ENCODE peak calls at places on chromosomes 4 and X, in four cellular contexts. F, I, Y and O are unnamed samples.

GRCh38 chr4:27100713-27101112 is 240.1 kb downstream of the STIM2 start:
- DNase-seq in F (no peak), Y (no peak), I (no peak), O (no peak)

GRCh38 chr4:74005528-74005927 is 7.1 kb upstream of the CXCL5 start:
- DNase-seq in I (no peak), Y (no peak), F (no peak), O (no peak)

GRCh38 chrX:131778269-131779218 is 234.7 kb downstream of the OR13H1 start:
- DNase-seq in F (no peak), I (no peak), Y (peak; percentile 79), O (no peak)

GRCh38 chr4:15488658-15489470 is 19.2 kb downstream of the CC2D2A start:
- DNase-seq in F (peak; percentile 98), I (no peak), Y (no peak), O (no peak)

GRCh38 chr4:113080050-113080449 is 30.6 kb downstream of the ANK2 start:
- DNase-seq in F (no peak), I (no peak), Y (no peak), O (peak; percentile 28)

GRCh38 chr4:6996481-6996880 is 46.7 kb upstream of the TADA2B start:
- DNase-seq in I (no peak), Y (no peak), F (no peak), O (no peak)

GRCh38 chrX:41863343-41864203 is 59.8 kb downstream of the CASK start:
- DNase-seq in Y (no peak), F (no peak), I (no peak), O (no peak)

GRCh38 chr4:147006229-147006628 is 60.6 kb upstream of the TTC29 start:
- DNase-seq in Y (no peak), I (no peak), F (no peak), O (no peak)

GRCh38 chr4:101791189-101791572 is 651 bp downstream of the BANK1 start:
- DNase-seq in I (no peak), F (no peak), Y (no peak), O (no peak)

GRCh38 chr4:53479731-53480525 is 102.5 kb downstream of the FIP1L1 start:
- DNase-seq in F (no peak), Y (no peak), I (no peak), O (no peak)

GRCh38 chr4:52891743-52892142 is 29.6 kb downstream of the RASL11B start:
- DNase-seq in I (no peak), Y (no peak), F (no peak), O (no peak)

GRCh38 chrX:119503484-119503861 is 35.2 kb downstream of the SLC25A5 start:
- DNase-seq in Y (peak; percentile 59), F (peak; percentile 73), I (peak; percentile 61), O (no peak)

GRCh38 chr4:38949416-38950051 is 81.9 kb downstream of the FAM114A1 start:
- DNase-seq in I (no peak), F (peak; percentile 32), Y (no peak), O (no peak)
- H3K4me3 ChIP-seq in I (no peak overlapping the region), F (no peak overlapping the region), Y (no peak overlapping the region), O (no peak overlapping the region)

GRCh38 chr4:48343531-48343930 is 2.2 kb downstream of the SLAIN2 start:
- DNase-seq in F (peak; percentile 27), I (no peak), Y (no peak), O (no peak)

GRCh38 chr4:48341776-48342558 is 638 bp downstream of the SLAIN2 start:
- DNase-seq in I (peak; percentile 82), Y (peak; percentile 82), F (peak; percentile 22), O (no peak)

GRCh38 chr4:48342559-48342878 is 1.2 kb downstream of the SLAIN2 start:
- DNase-seq in Y (no peak), I (no peak), F (peak; percentile 13), O (no peak)

GRCh38 chr4:48340905-48341775 is at the start of gene SLAIN2:
- DNase-seq in I (peak; percentile 100), F (peak; percentile 98), Y (peak; percentile 99), O (peak; percentile 90)

GRCh38 chr4:48343035-48343434 is 1.7 kb downstream of the SLAIN2 start:
- DNase-seq in F (peak; percentile 20), Y (no peak), I (no peak), O (no peak)
- H3K4me3 ChIP-seq in F (peak overlapping the region; percentile 99), Y (peak overlapping the region; percentile 93), I (no peak overlapping the region), O (peak overlapping the region; percentile 72)

DNA sequence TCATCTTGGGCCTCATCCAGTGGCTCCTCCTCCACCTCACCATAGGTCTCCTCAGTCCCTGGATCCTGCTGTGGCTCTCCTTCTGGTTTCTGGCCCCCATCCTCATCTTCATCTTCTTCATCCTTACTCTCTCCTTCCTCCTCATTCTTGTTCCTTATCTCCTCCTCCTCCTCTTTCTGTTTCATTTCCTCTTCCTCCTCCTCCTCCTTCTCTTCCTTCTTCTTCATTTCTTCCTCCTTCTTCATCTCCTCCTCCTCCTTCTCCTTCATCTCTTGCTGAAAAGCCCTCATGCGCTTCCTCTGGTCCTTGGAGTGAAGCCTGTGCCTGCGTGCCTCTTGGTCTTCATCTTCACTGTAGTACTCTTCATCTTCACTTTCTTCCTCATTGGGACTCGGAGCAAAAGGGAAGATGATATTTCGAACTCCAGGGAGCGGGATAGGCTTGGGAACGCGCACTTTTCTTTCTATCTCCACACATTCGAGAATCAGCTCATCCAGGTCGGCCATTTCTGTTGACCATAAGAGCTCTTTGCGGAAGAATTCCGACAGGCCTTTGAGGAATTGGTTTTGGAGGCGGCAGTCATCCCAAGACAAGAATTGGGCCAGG is 1.5 kb downstream of the RTL5 start:
- DNase-seq in Y (no peak), F (no peak), I (no peak), O (no peak)
- H3K4me3 ChIP-seq in Y (no peak overlapping the region), F (no peak overlapping the region), I (no peak overlapping the region), O (no peak overlapping the region)

GRCh38 chr4:1201851-1202525 is 29.6 kb upstream of the SPON2 start:
- DNase-seq in I (peak; percentile 87), Y (peak; percentile 81), F (peak; percentile 98), O (no peak)
- H3K4me3 ChIP-seq in I (no peak overlapping the region), Y (peak overlapping the region; percentile 27), F (no peak overlapping the region), O (no peak overlapping the region)

GRCh38 chr4:109302366-109303140 is at the start of gene COL25A1:
- DNase-seq in I (peak; percentile 54), Y (peak; percentile 63), F (peak; percentile 26), O (no peak)

GRCh38 chr4:109298279-109299010 is 4.0 kb downstream of the COL25A1 start:
- DNase-seq in F (peak; percentile 11), I (no peak), Y (no peak), O (no peak)

GRCh38 chr4:109301691-109302365 is 630 bp downstream of the COL25A1 start:
- DNase-seq in I (no peak), Y (no peak), F (no peak), O (no peak)

GRCh38 chr4:109303141-109303499 is 662 bp upstream of the COL25A1 start:
- DNase-seq in F (peak; percentile 10), I (no peak), Y (no peak), O (no peak)
- H3K4me3 ChIP-seq in F (peak overlapping the region; percentile 18), I (no peak overlapping the region), Y (peak overlapping the region; percentile 64), O (peak overlapping the region; percentile 56)

GRCh38 chr4:82893942-82894341 is 3.0 kb upstream of the SEC31A start:
- DNase-seq in Y (no peak), I (no peak), F (no peak), O (no peak)

GRCh38 chr4:82890913-82891727 is at the start of gene SEC31A:
- DNase-seq in Y (peak; percentile 97), F (peak; percentile 92), I (peak; percentile 98), O (peak; percentile 64)

GRCh38 chr4:82890602-82890912 is 396 bp downstream of the SEC31A start:
- DNase-seq in F (no peak), I (no peak), Y (no peak), O (no peak)

GRCh38 chr4:82891728-82892466 is 944 bp upstream of the SEC31A start:
- DNase-seq in F (no peak), Y (no peak), I (no peak), O (no peak)

GRCh38 chr4:82892467-82892802 is 1.5 kb upstream of the SEC31A start:
- DNase-seq in F (no peak), I (no peak), Y (no peak), O (no peak)
- H3K4me3 ChIP-seq in F (no peak overlapping the region), I (no peak overlapping the region), Y (no peak overlapping the region), O (no peak overlapping the region)

GRCh38 chr4:87029356-87029755 is 94.5 kb downstream of the AFF1 start:
- DNase-seq in F (no peak), I (no peak), Y (no peak), O (no peak)
- H3K4me3 ChIP-seq in F (no peak overlapping the region), I (no peak overlapping the region), Y (no peak overlapping the region), O (no peak overlapping the region)

GRCh38 chr4:85929926-85930325 is 429.9 kb downstream of the MAPK10 start:
- DNase-seq in Y (no peak), I (peak; percentile 70), F (no peak), O (no peak)
- H3K4me3 ChIP-seq in Y (peak overlapping the region; percentile 10), I (no peak overlapping the region), F (no peak overlapping the region), O (peak overlapping the region; percentile 16)

GRCh38 chr4:3204021-3204431 is 44.9 kb upstream of the MSANTD1 start:
- DNase-seq in Y (peak; percentile 72), F (peak; percentile 69), I (no peak), O (peak; percentile 5)

GRCh38 chr4:3199661-3200422 is 49.1 kb upstream of the MSANTD1 start:
- DNase-seq in F (peak; percentile 31), I (no peak), Y (peak; percentile 75), O (no peak)

GRCh38 chr4:3200423-3201090 is 48.4 kb upstream of the MSANTD1 start:
- DNase-seq in I (no peak), F (no peak), Y (peak; percentile 68), O (no peak)

GRCh38 chr4:3202836-3203820 is 45.8 kb upstream of the MSANTD1 start:
- DNase-seq in F (peak; percentile 59), Y (peak; percentile 46), I (no peak), O (no peak)

GRCh38 chr4:3201718-3202702 is 46.9 kb upstream of the MSANTD1 start:
- DNase-seq in I (no peak), F (peak; percentile 81), Y (peak; percentile 49), O (peak; percentile 9)
- H3K4me3 ChIP-seq in I (no peak overlapping the region), F (no peak overlapping the region), Y (no peak overlapping the region), O (no peak overlapping the region)